ENCODE peak calls at places on chromosome 22, in four cellular contexts. One of them, this sample, is unnamed.

GRCh38 chr22:25800766-25801165 is 58.8 kb downstream of the MYO18B start:
- DNase-seq in heart left ventricle: no peak
- DNase-seq in brain microvascular endothelial cell: no peak
- DNase-seq in tibial artery: no peak
- DNase-seq in this sample: no peak

GRCh38 chr22:29306830-29307657 is 594 bp downstream of the GAS2L1 start:
- DNase-seq in brain microvascular endothelial cell: peak; percentile 55
- DNase-seq in tibial artery: peak; percentile 81
- DNase-seq in heart left ventricle: peak; percentile 93
- DNase-seq in this sample: peak; percentile 91

GRCh38 chr22:45284705-45285305 is at the start of gene UPK3A:
- DNase-seq in brain microvascular endothelial cell: no peak
- DNase-seq in heart left ventricle: peak; percentile 84
- DNase-seq in tibial artery: peak; percentile 42
- DNase-seq in this sample: no peak

GRCh38 chr22:17158568-17159503 is at the start of gene HDHD5:
- DNase-seq in tibial artery: peak; percentile 91
- DNase-seq in brain microvascular endothelial cell: peak; percentile 63
- DNase-seq in heart left ventricle: peak; percentile 95
- DNase-seq in this sample: peak; percentile 94

GRCh38 chr22:19859861-19860510 is 5.3 kb upstream of the GNB1L start:
- DNase-seq in tibial artery: no peak
- DNase-seq in brain microvascular endothelial cell: no peak
- DNase-seq in heart left ventricle: no peak
- DNase-seq in this sample: no peak

GRCh38 chr22:45268167-45268957 is 16.4 kb upstream of the UPK3A start:
- DNase-seq in brain microvascular endothelial cell: no peak
- DNase-seq in tibial artery: no peak
- DNase-seq in heart left ventricle: no peak
- DNase-seq in this sample: no peak

GRCh38 chr22:49554741-49555140 is 272.9 kb downstream of the BRD1 start:
- DNase-seq in brain microvascular endothelial cell: no peak
- DNase-seq in heart left ventricle: no peak
- DNase-seq in tibial artery: peak; percentile 9
- DNase-seq in this sample: no peak

GRCh38 chr22:43891360-43892182 is at the start of gene PNPLA5:
- DNase-seq in brain microvascular endothelial cell: peak; percentile 28
- DNase-seq in heart left ventricle: no peak
- DNase-seq in tibial artery: no peak
- DNase-seq in this sample: no peak

GRCh38 chr22:48624401-48624800 is 1203.3 kb downstream of the BRD1 start:
- DNase-seq in brain microvascular endothelial cell: no peak
- DNase-seq in heart left ventricle: no peak
- DNase-seq in tibial artery: no peak
- DNase-seq in this sample: no peak

GRCh38 chr22:49799431-49800075 is 28.1 kb downstream of the BRD1 start:
- DNase-seq in tibial artery: no peak
- DNase-seq in brain microvascular endothelial cell: no peak
- DNase-seq in heart left ventricle: peak; percentile 18
- DNase-seq in this sample: no peak

GRCh38 chr22:40258463-40259046 is 80.8 kb downstream of the TNRC6B start:
- DNase-seq in heart left ventricle: no peak
- DNase-seq in tibial artery: no peak
- DNase-seq in brain microvascular endothelial cell: peak; percentile 16
- DNase-seq in this sample: no peak

GRCh38 chr22:50304528-50305392 is 2.7 kb downstream of the PLXNB2 start:
- DNase-seq in brain microvascular endothelial cell: no peak
- DNase-seq in tibial artery: peak; percentile 67
- DNase-seq in heart left ventricle: peak; percentile 79
- DNase-seq in this sample: peak; percentile 55

DNA sequence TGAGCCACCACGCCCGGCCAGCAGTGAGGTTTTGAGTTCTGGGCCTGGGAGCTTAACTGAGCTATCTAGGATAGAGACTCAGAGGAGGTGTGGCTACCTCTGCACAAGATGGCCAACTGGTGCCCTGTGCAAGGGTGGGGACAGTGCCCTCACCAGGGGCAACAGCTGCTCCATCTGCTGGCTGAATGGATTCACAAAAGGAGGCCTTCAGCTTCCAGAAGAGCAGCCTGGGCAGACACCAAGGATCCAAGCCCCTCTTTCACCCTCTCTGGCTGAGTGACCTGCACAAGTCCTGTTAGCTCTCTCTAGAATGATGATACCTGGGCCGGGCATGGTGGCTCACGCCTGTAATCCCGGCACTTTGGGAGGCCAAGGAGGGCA is 33.5 kb upstream of the BAIAP2L2 start:
- DNase-seq in brain microvascular endothelial cell: no peak
- DNase-seq in heart left ventricle: no peak
- DNase-seq in tibial artery: no peak
- DNase-seq in this sample: no peak
- TF ChIP-seq CTCF in brain microvascular endothelial cell: peak; percentile 28
- TF ChIP-seq CTCF in heart left ventricle: no peak
- TF ChIP-seq CTCF in tibial artery: no peak
- TF ChIP-seq CTCF in this sample: no peak

DNA sequence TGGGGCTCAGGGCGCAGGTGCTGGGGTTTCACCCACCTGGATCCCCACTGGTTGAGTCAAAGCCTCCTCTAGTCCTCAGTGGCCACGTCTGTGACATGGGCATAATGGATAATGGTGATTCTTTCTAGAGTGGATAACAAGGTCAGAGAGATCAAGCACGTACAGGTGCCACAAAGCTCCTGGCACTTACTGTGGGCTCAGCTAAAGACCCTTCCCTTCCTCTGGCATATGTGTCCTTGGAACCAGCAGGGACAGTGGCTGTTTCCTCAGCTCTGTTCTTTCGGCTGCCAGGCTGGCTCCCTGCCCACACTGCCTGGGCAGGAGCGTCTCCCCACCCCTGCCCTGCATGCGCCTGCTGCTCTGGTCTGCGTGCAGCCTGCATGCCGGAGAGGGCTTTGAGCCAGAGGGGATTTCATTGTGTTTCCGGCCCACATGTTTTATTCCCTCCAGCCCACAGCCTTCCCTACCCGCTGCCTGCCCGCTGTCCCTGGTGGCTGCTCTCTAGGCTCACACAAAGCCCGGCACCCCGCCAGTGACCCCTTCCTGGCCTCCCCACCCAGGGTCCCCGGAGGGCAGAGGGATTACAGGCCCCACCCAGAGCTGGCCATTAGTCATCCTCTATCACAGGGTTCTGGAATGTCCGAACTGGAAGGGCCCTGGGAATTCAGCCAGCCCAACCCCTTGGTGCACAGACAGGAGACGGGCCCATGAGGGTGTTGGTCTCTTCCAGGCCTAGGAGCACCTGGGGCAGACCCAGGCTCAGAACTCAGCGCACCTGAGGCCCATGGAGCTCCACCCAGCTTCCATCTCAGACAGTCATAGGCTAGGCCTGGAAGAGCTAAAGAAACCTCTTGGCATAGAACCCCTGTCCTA is 55.3 kb upstream of the GCAT start:
- DNase-seq in tibial artery: peak; percentile 91
- DNase-seq in heart left ventricle: peak; percentile 96
- DNase-seq in brain microvascular endothelial cell: peak; percentile 83
- DNase-seq in this sample: peak; percentile 70
- H3K27ac ChIP-seq in tibial artery: peak overlapping the region; percentile 76
- H3K27ac ChIP-seq in heart left ventricle: peak overlapping the region; percentile 95
- H3K27ac ChIP-seq in brain microvascular endothelial cell: peak overlapping the region; percentile 27
- H3K27ac ChIP-seq in this sample: peak overlapping the region; percentile 54

DNA sequence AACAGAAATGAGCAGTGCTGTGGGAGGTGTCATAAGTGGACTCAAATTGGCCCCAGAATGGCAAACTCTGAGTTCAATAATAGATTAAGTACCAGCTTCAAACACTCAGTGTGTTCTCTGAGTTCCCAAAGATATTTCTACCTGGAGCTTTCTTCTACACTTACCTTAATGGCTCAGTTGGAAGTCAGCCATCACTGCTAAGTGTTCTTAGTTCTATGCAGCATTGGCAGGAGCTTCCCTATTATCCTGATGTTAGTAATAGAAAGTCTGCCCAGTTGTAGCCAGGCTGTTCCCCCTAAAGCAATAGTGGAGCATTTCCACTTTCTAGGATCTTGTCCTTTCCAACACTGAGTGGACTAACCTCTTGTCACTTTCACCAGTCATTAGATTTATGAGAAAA is 9.7 kb upstream of the PIK3IP1 start:
- DNase-seq in brain microvascular endothelial cell: no peak
- DNase-seq in heart left ventricle: no peak
- DNase-seq in tibial artery: no peak
- DNase-seq in this sample: no peak
- H3K4me3 ChIP-seq in brain microvascular endothelial cell: no peak overlapping the region
- H3K4me3 ChIP-seq in heart left ventricle: no peak overlapping the region
- H3K4me3 ChIP-seq in tibial artery: no peak overlapping the region
- H3K4me3 ChIP-seq in this sample: no peak overlapping the region

GRCh38 chr22:22462813-22463567 is 45.6 kb downstream of the ZNF280B start:
- DNase-seq in brain microvascular endothelial cell: no peak
- DNase-seq in heart left ventricle: no peak
- DNase-seq in tibial artery: no peak
- DNase-seq in this sample: peak; percentile 45
- TF ChIP-seq CTCF in brain microvascular endothelial cell: peak; percentile 40
- TF ChIP-seq CTCF in heart left ventricle: no peak
- TF ChIP-seq CTCF in tibial artery: no peak
- TF ChIP-seq CTCF in this sample: peak; percentile 52

DNA sequence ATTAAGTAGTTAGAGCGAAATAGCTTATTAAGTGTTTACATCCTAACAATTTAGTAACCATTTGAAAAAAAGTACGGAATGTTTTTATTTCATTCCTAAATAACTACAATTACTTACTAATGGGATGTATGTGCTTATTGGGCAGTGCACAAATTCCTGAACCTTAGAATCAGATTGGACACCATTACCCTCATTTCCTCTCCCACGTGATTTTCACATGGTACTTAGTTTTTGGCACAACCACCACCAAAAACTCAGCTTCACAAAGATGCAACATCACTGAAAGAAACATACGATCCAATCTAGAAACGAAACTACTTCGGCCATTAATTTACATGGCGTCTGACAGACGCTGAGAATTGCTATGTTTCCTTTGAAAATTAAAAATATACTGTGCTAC is 81.5 kb downstream of the FBXO7 start:
- DNase-seq in brain microvascular endothelial cell: no peak
- DNase-seq in heart left ventricle: no peak
- DNase-seq in tibial artery: no peak
- DNase-seq in this sample: no peak
- H3K27ac ChIP-seq in brain microvascular endothelial cell: no peak overlapping the region
- H3K27ac ChIP-seq in heart left ventricle: no peak overlapping the region
- H3K27ac ChIP-seq in tibial artery: no peak overlapping the region
- H3K27ac ChIP-seq in this sample: no peak overlapping the region

GRCh38 chr22:46679711-46680269 is 58.3 kb downstream of the CERK start:
- DNase-seq in tibial artery: no peak
- DNase-seq in brain microvascular endothelial cell: no peak
- DNase-seq in heart left ventricle: no peak
- DNase-seq in this sample: no peak
- H3K4me3 ChIP-seq in tibial artery: no peak overlapping the region
- H3K4me3 ChIP-seq in brain microvascular endothelial cell: no peak overlapping the region
- H3K4me3 ChIP-seq in heart left ventricle: no peak overlapping the region
- H3K4me3 ChIP-seq in this sample: no peak overlapping the region

This sample was measured in A673.